ENCODE peak calls at places on chromosomes 1 and 21, in seven cellular contexts. G is fibroblast of lung, W is dorsolateral prefrontal cortex, B is brain microvascular endothelial cell, E is cardiac muscle cell, I is adrenal gland, Z is neural progenitor cell. Y is an unnamed sample.

GRCh38 chr1:8379513-8380186 is 61.7 kb downstream of the SLC45A1 start:
- DNase-seq in W (no peak), G (no peak), B (no peak), E (no peak), I (no peak), Z (no peak), Y (no peak)

GRCh38 chr1:165828103-165828558 is 717 bp downstream of the UCK2 start:
- DNase-seq in I (no peak), B (no peak), G (peak; percentile 32), E (peak; percentile 47), W (peak; percentile 52), Z (peak; percentile 65), Y (peak; percentile 62)

GRCh38 chr1:35120458-35121133 is 41.4 kb downstream of the ZMYM1 start:
- DNase-seq in Z (no peak), G (peak; percentile 15), W (no peak), I (peak; percentile 56), B (no peak), E (no peak), Y (no peak)

GRCh38 chr1:188782220-188782841 is 1695.3 kb downstream of the BRINP3 start:
- DNase-seq in Z (peak; percentile 83), I (no peak), B (peak; percentile 1), E (peak; percentile 72), W (no peak), G (peak; percentile 47), Y (peak; percentile 59)

GRCh38 chr1:186958520-186958919 is 129.8 kb downstream of the PLA2G4A start:
- DNase-seq in I (no peak), B (peak; percentile 51), G (peak; percentile 56), E (no peak), W (no peak), Z (no peak), Y (peak; percentile 16)

GRCh38 chr1:204084247-204084772 is 11.4 kb downstream of the SOX13 start:
- DNase-seq in E (peak; percentile 55), B (no peak), Z (peak; percentile 89), I (no peak), W (no peak), G (no peak), Y (no peak)

GRCh38 chr21:33111577-33111976 is 41.6 kb downstream of the OLIG1 start:
- DNase-seq in W (no peak), Z (no peak), I (no peak), B (no peak), E (no peak), G (no peak), Y (no peak)

GRCh38 chr1:116847688-116848531 is 61.8 kb upstream of the PTGFRN start:
- DNase-seq in W (no peak), I (no peak), Z (no peak), B (peak; percentile 59), E (no peak), G (peak; percentile 73), Y (no peak)

GRCh38 chr1:30974536-30974935 is 66.0 kb upstream of the SDC3 start:
- DNase-seq in Z (peak; percentile 29), G (no peak), E (no peak), W (no peak), B (no peak), I (no peak), Y (no peak)

GRCh38 chr1:235018720-235019444 is 109.8 kb downstream of the TOMM20 start:
- DNase-seq in E (no peak), I (peak; percentile 31), G (no peak), Z (no peak), W (no peak), B (no peak), Y (no peak)

GRCh38 chr21:29985866-29986265 is 46.1 kb upstream of the GRIK1 start:
- DNase-seq in I (no peak), W (no peak), E (no peak), G (no peak), B (no peak), Z (no peak), Y (no peak)

GRCh38 chr21:38254970-38255369 is 1.8 kb upstream of the KCNJ15 start:
- DNase-seq in E (no peak), W (no peak), I (no peak), B (no peak), G (no peak), Z (no peak), Y (no peak)

GRCh38 chr1:20705356-20705755 is 12.5 kb downstream of the KIF17 start:
- DNase-seq in G (peak; percentile 17), I (no peak), Z (no peak), E (no peak), W (peak; percentile 17), B (no peak), Y (no peak)

GRCh38 chr1:180155202-180155682 is 573 bp downstream of the QSOX1 start:
- DNase-seq in E (no peak), G (no peak), I (no peak), B (no peak), W (peak; percentile 49), Z (peak; percentile 37), Y (no peak)

GRCh38 chr1:168861421-168862023 is 132.5 kb upstream of the DPT start:
- DNase-seq in G (no peak), E (no peak), W (no peak), B (no peak), Z (no peak), I (no peak), Y (no peak)

GRCh38 chr21:14690886-14691285 is 144.8 kb upstream of the SAMSN1 start:
- DNase-seq in G (no peak), E (no peak), Z (no peak), I (no peak), W (no peak), B (no peak), Y (no peak)

GRCh38 chr1:55547441-55547840 is 332.3 kb upstream of the USP24 start:
- DNase-seq in W (no peak), G (no peak), B (no peak), E (no peak), Z (no peak), I (no peak), Y (no peak)

GRCh38 chr1:38551908-38552307 is 307.7 kb downstream of the RRAGC start:
- DNase-seq in W (no peak), I (no peak), Z (no peak), E (no peak), G (no peak), B (no peak), Y (no peak)

GRCh38 chr21:29637126-29637525 is 302.7 kb downstream of the GRIK1 start:
- DNase-seq in I (no peak), E (no peak), Z (no peak), W (no peak), B (no peak), G (no peak), Y (no peak)

GRCh38 chr1:211648980-211649934 is 26.2 kb downstream of the NEK2 start:
- DNase-seq in Z (no peak), I (no peak), W (no peak), B (no peak), G (no peak), E (peak; percentile 55), Y (no peak)

GRCh38 chr1:172708452-172708851 is 49.5 kb downstream of the FASLG start:
- DNase-seq in B (no peak), Z (no peak), I (no peak), E (no peak), G (no peak), W (no peak), Y (no peak)

GRCh38 chr1:10109372-10109771 is 76.6 kb downstream of the UBE4B start:
- DNase-seq in W (no peak), G (peak; percentile 6), I (no peak), Z (no peak), B (no peak), E (no peak), Y (no peak)

GRCh38 chr1:209183195-209183594 is 400.3 kb upstream of the CAMK1G start:
- DNase-seq in B (no peak), G (no peak), E (no peak), Z (no peak), I (no peak), W (no peak), Y (no peak)

GRCh38 chr1:85078903-85079302 is 30.6 kb upstream of the MCOLN3 start:
- DNase-seq in W (no peak), G (no peak), I (no peak), Z (peak; percentile 27), B (peak; percentile 11), E (peak; percentile 10), Y (peak; percentile 7)
- TF ChIP-seq CTCF in W (no peak), G (peak; percentile 28), I (no peak), Z (peak; percentile 23), B (peak; percentile 45), E (peak; percentile 43), Y (no peak)

DNA sequence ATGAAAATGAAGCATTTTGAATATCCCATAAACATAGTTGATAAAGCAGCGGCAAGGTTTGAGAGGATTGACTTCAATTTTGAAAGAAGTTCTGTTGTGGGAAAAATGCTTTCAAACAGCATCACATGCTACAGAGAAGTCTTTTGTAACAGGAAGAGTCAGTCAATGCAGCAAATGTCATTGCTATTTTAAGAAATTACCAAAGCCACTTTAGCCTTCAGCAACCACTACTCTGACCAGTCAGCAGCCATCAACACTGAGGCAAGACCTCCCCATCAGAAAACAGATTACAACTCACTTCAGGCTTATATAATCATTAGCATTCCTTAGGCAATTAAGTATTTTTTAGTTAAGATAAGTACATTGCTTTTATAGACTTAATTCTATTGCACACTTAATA is 33.8 kb upstream of the FCRL3 start:
- DNase-seq in E (peak; percentile 32), B (no peak), I (no peak), W (no peak), G (no peak), Z (no peak), Y (no peak)
- H3K27ac ChIP-seq in E (no peak overlapping the region), B (no peak overlapping the region), I (no peak overlapping the region), W (no peak overlapping the region), G (no peak overlapping the region), Z (no peak overlapping the region), Y (no peak overlapping the region)

GRCh38 chr1:86263101-86263500 is 106.5 kb upstream of the COL24A1 start:
- DNase-seq in B (no peak), I (no peak), W (no peak), Z (no peak), E (no peak), G (no peak), Y (no peak)
- TF ChIP-seq CTCF in B (no peak), I (no peak), W (no peak), Z (no peak), E (no peak), G (no peak), Y (no peak)

GRCh38 chr1:15557594-15557993 is 27.3 kb downstream of the AGMAT start:
- DNase-seq in Z (no peak), E (no peak), B (no peak), I (no peak), G (no peak), W (no peak), Y (no peak)

GRCh38 chr1:15558516-15558915 is 26.3 kb downstream of the AGMAT start:
- DNase-seq in Z (no peak), I (no peak), E (no peak), W (no peak), B (no peak), G (no peak), Y (no peak)

GRCh38 chr1:15557008-15557407 is 27.8 kb downstream of the AGMAT start:
- DNase-seq in Z (no peak), G (no peak), B (no peak), W (no peak), I (no peak), E (no peak), Y (no peak)

DNA sequence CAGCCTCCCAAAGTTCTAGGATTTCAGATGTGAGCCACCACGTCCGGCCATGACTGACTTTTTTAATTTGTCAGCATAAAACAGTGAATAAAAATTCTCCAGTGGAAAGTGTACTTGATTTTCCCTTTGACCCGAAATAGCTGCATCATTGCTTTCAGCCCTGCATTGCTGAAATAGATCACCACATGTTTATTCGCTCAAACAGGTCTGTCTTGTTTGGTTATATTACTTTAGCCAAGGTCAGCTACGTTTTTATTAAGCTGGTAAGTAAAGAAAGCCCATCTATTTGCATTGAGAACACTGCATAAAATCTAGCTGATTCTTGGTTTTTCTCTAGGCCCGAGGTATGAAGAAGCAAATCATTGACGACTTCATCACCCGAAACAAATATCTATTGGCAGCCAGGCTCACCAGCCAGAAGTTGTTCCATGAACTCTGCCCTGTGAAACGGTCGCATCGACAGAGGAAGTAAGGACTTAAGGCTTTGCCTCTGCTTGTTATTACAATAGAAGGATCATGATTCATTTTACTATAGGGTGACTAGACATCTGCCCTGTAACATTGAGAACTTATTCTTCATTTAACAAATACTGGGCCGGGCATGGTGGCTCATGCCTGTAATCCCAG is 25.5 kb downstream of the AGMAT start:
- DNase-seq in Z (no peak), E (no peak), I (no peak), B (no peak), W (no peak), G (no peak), Y (peak; percentile 53)
- H3K27ac ChIP-seq in Z (no peak overlapping the region), E (no peak overlapping the region), I (no peak overlapping the region), B (no peak overlapping the region), W (no peak overlapping the region), G (no peak overlapping the region), Y (peak overlapping the region; percentile 82)

Y was measured in RWPE1.